ENCODE peak calls at places on chromosome 22, in four cellular contexts. B is HFF-Myc, H is mucosa of descending colon, G is colonic mucosa. D is an unnamed sample.
A peak's percentile ranks its signal among the peaks of the same experiment; 100 is the strongest.

GRCh38 chr22:28899199-28899853 is 16.0 kb downstream of the ZNRF3 start:
- DNase-seq in B (no peak), H (no peak), G (no peak), D (no peak)

GRCh38 chr22:42943981-42944380 is 71.0 kb downstream of the PACSIN2 start:
- DNase-seq in B (no peak), H (no peak), G (no peak), D (no peak)

GRCh38 chr22:42281284-42281683 is 10.8 kb upstream of the TCF20 start:
- DNase-seq in B (no peak), H (no peak), G (no peak), D (no peak)

GRCh38 chr22:38724926-38725571 is 19.3 kb downstream of the GTPBP1 start:
- DNase-seq in B (no peak), H (peak; percentile 10), G (no peak), D (no peak)

GRCh38 chr22:35684270-35684700 is 33.4 kb upstream of the APOL5 start:
- DNase-seq in B (no peak), H (no peak), G (peak; percentile 30), D (no peak)

GRCh38 chr22:47474464-47474863 is 712.0 kb downstream of the TBC1D22A start:
- DNase-seq in B (no peak), H (no peak), G (no peak), D (no peak)

GRCh38 chr22:21563912-21564311 is 3.6 kb upstream of the UBE2L3 start:
- DNase-seq in B (no peak), H (peak; percentile 9), G (no peak), D (no peak)

GRCh38 chr22:35352214-35353111 is 28.4 kb upstream of the HMOX1 start:
- DNase-seq in B (no peak), H (peak; percentile 63), G (peak; percentile 47), D (peak; percentile 74)

GRCh38 chr22:47192651-47193437 is 430.4 kb downstream of the TBC1D22A start:
- DNase-seq in B (no peak), H (peak; percentile 90), G (peak; percentile 89), D (peak; percentile 61)

GRCh38 chr22:47397673-47398072 is 635.2 kb downstream of the TBC1D22A start:
- DNase-seq in B (no peak), H (no peak), G (no peak), D (no peak)

GRCh38 chr22:29816539-29816938 is 21.5 kb downstream of the ASCC2 start:
- DNase-seq in B (no peak), H (no peak), G (no peak), D (no peak)

GRCh38 chr22:47042861-47043496 is 280.5 kb downstream of the TBC1D22A start:
- DNase-seq in B (no peak), H (peak; percentile 33), G (no peak), D (no peak)

GRCh38 chr22:17201285-17201945 is 17.8 kb downstream of the ADA2 start:
- DNase-seq in B (no peak), H (no peak), G (no peak), D (no peak)

GRCh38 chr22:28977481-28977971 is 84.1 kb downstream of the C22orf31 start:
- DNase-seq in B (no peak), H (no peak), G (no peak), D (no peak)

GRCh38 chr22:20418211-20418788 is 19.3 kb downstream of the SCARF2 start:
- DNase-seq in B (no peak), H (peak; percentile 80), G (peak; percentile 57), D (peak; percentile 68)

GRCh38 chr22:17313591-17313990 is 55.7 kb upstream of the CECR2 start:
- DNase-seq in B (no peak), H (no peak), G (no peak), D (no peak)

GRCh38 chr22:29385305-29385704 is 3.1 kb downstream of the AP1B1 start:
- DNase-seq in B (no peak), H (no peak), G (no peak), D (no peak)

GRCh38 chr22:45008853-45009751 is 703 bp downstream of the PHF21B start:
- DNase-seq in B (no peak), H (no peak), G (no peak), D (peak; percentile 26)
- H3K4me3 ChIP-seq in B (peak overlapping the region; percentile 28), H (no peak overlapping the region), G (peak overlapping the region; percentile 6), D (peak overlapping the region; percentile 31)

DNA sequence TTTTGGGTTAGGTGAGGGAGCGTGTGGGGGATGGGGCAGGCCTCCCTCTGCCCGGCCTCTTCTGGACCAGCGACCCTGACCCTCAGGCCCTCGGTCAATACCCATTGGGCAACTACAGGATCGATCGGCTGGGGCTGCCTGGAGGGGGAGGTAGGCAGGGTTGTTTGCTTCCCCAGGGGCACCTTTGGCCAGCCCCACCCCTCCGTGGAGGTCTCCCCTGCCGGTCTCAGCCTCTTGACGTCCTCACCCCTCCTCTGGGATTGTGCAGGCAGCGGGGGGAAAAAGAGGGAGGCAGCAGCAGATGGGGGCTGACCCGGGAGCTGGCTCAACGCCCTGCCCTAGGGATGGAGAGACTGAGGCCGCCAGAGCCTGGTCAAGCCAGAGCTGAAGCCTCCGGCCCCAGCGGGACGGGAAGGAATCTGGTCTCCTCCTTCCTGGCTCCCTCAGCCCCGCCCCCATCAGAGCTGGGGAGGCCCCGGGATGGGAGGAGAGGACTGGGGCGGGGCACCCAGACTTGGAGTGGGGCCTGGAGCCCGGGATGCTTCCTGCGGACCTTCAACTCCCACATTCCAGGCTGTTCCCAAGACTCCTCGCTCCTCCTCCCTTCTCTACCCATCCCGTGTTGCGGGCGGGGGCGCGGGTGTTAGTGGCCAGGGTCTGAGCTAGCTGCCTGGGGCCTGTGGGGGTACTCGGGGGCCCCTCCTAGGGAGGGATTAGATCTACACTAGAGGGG is 14.4 kb upstream of the CDC42EP1 start:
- DNase-seq in B (peak; percentile 79), H (peak; percentile 93), G (peak; percentile 95), D (no peak)
- H3K4me3 ChIP-seq in B (peak overlapping the region; percentile 36), H (no peak overlapping the region), G (no peak overlapping the region), D (no peak overlapping the region)

GRCh38 chr22:26610983-26611382 is 6.8 kb downstream of the CRYBB1 start:
- DNase-seq in B (no peak), H (no peak), G (no peak), D (peak; percentile 26)
- H3K4me3 ChIP-seq in B (no peak overlapping the region), H (no peak overlapping the region), G (no peak overlapping the region), D (no peak overlapping the region)

GRCh38 chr22:45506961-45507360 is 4.3 kb downstream of the FBLN1 start:
- DNase-seq in B (no peak), H (no peak), G (no peak), D (no peak)

GRCh38 chr22:45503071-45503815 is 560 bp downstream of the FBLN1 start:
- DNase-seq in B (no peak), H (no peak), G (no peak), D (no peak)

GRCh38 chr22:45503816-45504702 is 1.4 kb downstream of the FBLN1 start:
- DNase-seq in B (no peak), H (no peak), G (no peak), D (no peak)

GRCh38 chr22:45505991-45506743 is 3.5 kb downstream of the FBLN1 start:
- DNase-seq in B (no peak), H (no peak), G (no peak), D (no peak)

GRCh38 chr22:45504703-45505341 is 2.1 kb downstream of the FBLN1 start:
- DNase-seq in B (no peak), H (no peak), G (no peak), D (no peak)
- H3K4me3 ChIP-seq in B (peak overlapping the region; percentile 100), H (no peak overlapping the region), G (peak overlapping the region; percentile 9), D (no peak overlapping the region)

GRCh38 chr22:50298266-50298637 is 9.2 kb downstream of the PLXNB2 start:
- DNase-seq in B (no peak), H (no peak), G (no peak), D (no peak)

GRCh38 chr22:50301581-50301991 is 5.9 kb downstream of the PLXNB2 start:
- DNase-seq in B (no peak), H (peak; percentile 64), G (no peak), D (no peak)

GRCh38 chr22:50298937-50299656 is 8.3 kb downstream of the PLXNB2 start:
- DNase-seq in B (no peak), H (no peak), G (no peak), D (no peak)

GRCh38 chr22:50300620-50301257 is 6.7 kb downstream of the PLXNB2 start:
- DNase-seq in B (no peak), H (no peak), G (no peak), D (no peak)

GRCh38 chr22:50299724-50300619 is 7.5 kb downstream of the PLXNB2 start:
- DNase-seq in B (no peak), H (peak; percentile 92), G (peak; percentile 95), D (no peak)
- H3K4me3 ChIP-seq in B (peak overlapping the region; percentile 31), H (peak overlapping the region; percentile 0), G (peak overlapping the region; percentile 41), D (no peak overlapping the region)

GRCh38 chr22:33272180-33272579 is 214.0 kb upstream of the SYN3 start:
- DNase-seq in B (no peak), H (no peak), G (peak; percentile 28), D (no peak)

GRCh38 chr22:33274214-33274828 is 216.1 kb upstream of the SYN3 start:
- DNase-seq in B (no peak), H (no peak), G (peak; percentile 37), D (peak; percentile 48)

GRCh38 chr22:33274941-33275443 is 216.8 kb upstream of the SYN3 start:
- DNase-seq in B (no peak), H (no peak), G (no peak), D (no peak)

GRCh38 chr22:33271390-33272161 is 213.4 kb upstream of the SYN3 start:
- DNase-seq in B (no peak), H (peak; percentile 58), G (peak; percentile 55), D (peak; percentile 82)

DNA sequence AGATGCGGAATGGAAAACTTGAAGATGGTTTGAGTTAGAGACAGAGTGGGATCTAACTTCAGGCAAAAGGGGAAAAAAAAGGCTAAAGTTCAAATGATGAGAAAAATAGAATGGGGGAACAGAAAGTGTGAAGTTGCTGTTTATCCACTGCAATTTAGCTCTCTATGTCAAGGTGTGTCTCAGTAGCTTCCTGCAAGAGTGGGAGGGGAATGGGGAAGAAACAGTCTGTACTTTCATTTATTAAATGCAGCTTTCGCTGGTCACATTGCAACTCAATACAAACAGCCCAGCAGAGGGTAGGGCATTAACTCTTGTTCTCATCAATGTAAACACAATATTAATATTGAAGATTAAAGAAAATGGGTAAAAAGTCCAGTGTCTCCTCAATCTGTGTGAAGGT is 214.7 kb upstream of the SYN3 start:
- DNase-seq in B (no peak), H (no peak), G (no peak), D (no peak)
- H3K4me3 ChIP-seq in B (no peak overlapping the region), H (no peak overlapping the region), G (no peak overlapping the region), D (no peak overlapping the region)

GRCh38 chr22:45970709-45971388 is 6.1 kb downstream of the WNT7B start:
- DNase-seq in B (no peak), H (no peak), G (no peak), D (no peak)
- H3K4me3 ChIP-seq in B (peak overlapping the region; percentile 64), H (no peak overlapping the region), G (no peak overlapping the region), D (no peak overlapping the region)